ENCODE peak calls at places on chromosomes 1 and 21, in seven cellular contexts. One of them, this sample, is unnamed.
A peak's percentile ranks its signal among the peaks of the same experiment; 100 is the strongest.

GRCh38 chr21:17590443-17590842 is 22.3 kb downstream of the BTG3 start:
- DNase-seq in epithelial cell of esophagus: no peak
- DNase-seq in SK-N-SH: no peak
- DNase-seq in endothelial cell: no peak
- DNase-seq in GM13977: no peak
- DNase-seq in hepatocyte: no peak
- DNase-seq in fibroblast of pulmonary artery: peak; percentile 92
- DNase-seq in this sample: no peak

GRCh38 chr1:173473599-173474011 is 3.5 kb upstream of the PRDX6 start:
- DNase-seq in endothelial cell: no peak
- DNase-seq in fibroblast of pulmonary artery: peak; percentile 69
- DNase-seq in GM13977: no peak
- DNase-seq in SK-N-SH: no peak
- DNase-seq in hepatocyte: peak; percentile 36
- DNase-seq in epithelial cell of esophagus: peak; percentile 66
- DNase-seq in this sample: no peak

GRCh38 chr1:104878203-104878911 is 1128.7 kb downstream of the AMY1C start:
- DNase-seq in epithelial cell of esophagus: no peak
- DNase-seq in fibroblast of pulmonary artery: no peak
- DNase-seq in GM13977: no peak
- DNase-seq in endothelial cell: peak; percentile 22
- DNase-seq in hepatocyte: no peak
- DNase-seq in SK-N-SH: no peak
- DNase-seq in this sample: no peak

GRCh38 chr21:32726742-32727477 is 903 bp downstream of the SYNJ1 start:
- DNase-seq in SK-N-SH: peak; percentile 34
- DNase-seq in fibroblast of pulmonary artery: peak; percentile 37
- DNase-seq in hepatocyte: peak; percentile 46
- DNase-seq in GM13977: peak; percentile 14
- DNase-seq in endothelial cell: peak; percentile 33
- DNase-seq in epithelial cell of esophagus: peak; percentile 30
- DNase-seq in this sample: peak; percentile 15

GRCh38 chr1:151905070-151905442 is 4.3 kb downstream of the THEM4 start:
- DNase-seq in epithelial cell of esophagus: no peak
- DNase-seq in hepatocyte: peak; percentile 31
- DNase-seq in endothelial cell: no peak
- DNase-seq in fibroblast of pulmonary artery: peak; percentile 59
- DNase-seq in GM13977: no peak
- DNase-seq in SK-N-SH: no peak
- DNase-seq in this sample: no peak

GRCh38 chr1:100710881-100711660 is 8.5 kb upstream of the VCAM1 start:
- DNase-seq in epithelial cell of esophagus: peak; percentile 30
- DNase-seq in fibroblast of pulmonary artery: peak; percentile 57
- DNase-seq in endothelial cell: no peak
- DNase-seq in hepatocyte: no peak
- DNase-seq in SK-N-SH: no peak
- DNase-seq in GM13977: no peak
- DNase-seq in this sample: no peak

GRCh38 chr1:15736035-15736665 is at the start of gene SLC25A34:
- DNase-seq in epithelial cell of esophagus: no peak
- DNase-seq in SK-N-SH: no peak
- DNase-seq in hepatocyte: no peak
- DNase-seq in fibroblast of pulmonary artery: no peak
- DNase-seq in endothelial cell: no peak
- DNase-seq in GM13977: no peak
- DNase-seq in this sample: no peak

GRCh38 chr1:52907068-52907811 is 14.3 kb downstream of the ECHDC2 start:
- DNase-seq in fibroblast of pulmonary artery: no peak
- DNase-seq in GM13977: no peak
- DNase-seq in endothelial cell: no peak
- DNase-seq in SK-N-SH: no peak
- DNase-seq in epithelial cell of esophagus: peak; percentile 58
- DNase-seq in hepatocyte: no peak
- DNase-seq in this sample: no peak

GRCh38 chr21:46092811-46093667 is 4.9 kb upstream of the COL6A2 start:
- DNase-seq in epithelial cell of esophagus: no peak
- DNase-seq in SK-N-SH: no peak
- DNase-seq in endothelial cell: no peak
- DNase-seq in fibroblast of pulmonary artery: no peak
- DNase-seq in GM13977: no peak
- DNase-seq in hepatocyte: peak; percentile 12
- DNase-seq in this sample: no peak

GRCh38 chr1:154954541-154954940 is 1.4 kb downstream of the PBXIP1 start:
- DNase-seq in fibroblast of pulmonary artery: no peak
- DNase-seq in SK-N-SH: no peak
- DNase-seq in hepatocyte: no peak
- DNase-seq in epithelial cell of esophagus: no peak
- DNase-seq in endothelial cell: no peak
- DNase-seq in GM13977: no peak
- DNase-seq in this sample: no peak

DNA sequence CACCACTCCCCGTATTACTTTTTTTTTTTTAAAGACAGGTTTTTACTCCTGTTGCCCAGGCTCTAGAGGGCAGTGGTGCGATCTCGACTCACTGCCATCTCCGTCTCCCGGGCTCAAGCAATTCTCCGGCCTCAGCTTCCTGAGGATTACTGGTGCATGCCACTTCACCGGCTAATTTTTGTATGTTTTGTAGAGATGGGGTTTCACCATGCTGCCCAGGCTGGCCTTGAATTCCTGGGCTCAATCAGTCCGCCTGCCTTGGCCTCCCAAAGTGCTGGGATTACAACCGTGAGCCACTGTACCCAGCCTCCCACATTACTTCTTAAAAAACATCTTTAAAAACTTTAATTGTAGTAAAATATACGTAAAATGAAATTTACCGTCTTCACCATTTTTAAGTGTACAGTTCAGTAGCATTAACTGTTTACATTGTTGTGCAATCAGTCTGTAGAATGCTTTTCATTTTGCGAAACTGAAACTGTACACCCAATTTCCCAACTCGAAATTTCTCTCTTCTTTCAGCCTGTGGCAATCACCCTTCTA is 77.0 kb downstream of the ZMYM4 start:
- DNase-seq in epithelial cell of esophagus: peak; percentile 54
- DNase-seq in hepatocyte: no peak
- DNase-seq in fibroblast of pulmonary artery: peak; percentile 27
- DNase-seq in SK-N-SH: no peak
- DNase-seq in GM13977: no peak
- DNase-seq in endothelial cell: no peak
- DNase-seq in this sample: no peak
- TF ChIP-seq CTCF in epithelial cell of esophagus: no peak
- TF ChIP-seq CTCF in hepatocyte: no peak
- TF ChIP-seq CTCF in fibroblast of pulmonary artery: no peak
- TF ChIP-seq CTCF in SK-N-SH: no peak
- TF ChIP-seq CTCF in GM13977: no peak
- TF ChIP-seq CTCF in endothelial cell: no peak
- TF ChIP-seq CTCF in this sample: no peak

GRCh38 chr1:206048582-206048981 is 4.4 kb upstream of the RHEX start:
- DNase-seq in SK-N-SH: no peak
- DNase-seq in hepatocyte: peak; percentile 83
- DNase-seq in endothelial cell: no peak
- DNase-seq in fibroblast of pulmonary artery: no peak
- DNase-seq in epithelial cell of esophagus: no peak
- DNase-seq in GM13977: no peak
- DNase-seq in this sample: no peak
- TF ChIP-seq CTCF in SK-N-SH: no peak
- TF ChIP-seq CTCF in hepatocyte: no peak
- TF ChIP-seq CTCF in endothelial cell: no peak
- TF ChIP-seq CTCF in fibroblast of pulmonary artery: no peak
- TF ChIP-seq CTCF in epithelial cell of esophagus: no peak
- TF ChIP-seq CTCF in GM13977: no peak
- TF ChIP-seq CTCF in this sample: no peak

GRCh38 chr1:46411010-46411405 is 16.9 kb downstream of the FAAH start:
- DNase-seq in GM13977: no peak
- DNase-seq in SK-N-SH: no peak
- DNase-seq in epithelial cell of esophagus: no peak
- DNase-seq in endothelial cell: no peak
- DNase-seq in fibroblast of pulmonary artery: no peak
- DNase-seq in hepatocyte: no peak
- DNase-seq in this sample: no peak

GRCh38 chr1:46410156-46411009 is 16.3 kb downstream of the FAAH start:
- DNase-seq in hepatocyte: no peak
- DNase-seq in GM13977: no peak
- DNase-seq in endothelial cell: no peak
- DNase-seq in fibroblast of pulmonary artery: peak; percentile 40
- DNase-seq in epithelial cell of esophagus: no peak
- DNase-seq in SK-N-SH: no peak
- DNase-seq in this sample: no peak

GRCh38 chr1:46412853-46413595 is 18.9 kb downstream of the FAAH start:
- DNase-seq in endothelial cell: no peak
- DNase-seq in epithelial cell of esophagus: no peak
- DNase-seq in hepatocyte: no peak
- DNase-seq in GM13977: no peak
- DNase-seq in fibroblast of pulmonary artery: no peak
- DNase-seq in SK-N-SH: no peak
- DNase-seq in this sample: no peak

GRCh38 chr1:46413596-46413985 is 19.5 kb downstream of the FAAH start:
- DNase-seq in GM13977: peak; percentile 48
- DNase-seq in hepatocyte: no peak
- DNase-seq in epithelial cell of esophagus: peak; percentile 20
- DNase-seq in fibroblast of pulmonary artery: no peak
- DNase-seq in SK-N-SH: peak; percentile 57
- DNase-seq in endothelial cell: peak; percentile 63
- DNase-seq in this sample: peak; percentile 45

GRCh38 chr1:46411601-46412341 is 17.7 kb downstream of the FAAH start:
- DNase-seq in epithelial cell of esophagus: no peak
- DNase-seq in endothelial cell: peak; percentile 53
- DNase-seq in fibroblast of pulmonary artery: no peak
- DNase-seq in hepatocyte: no peak
- DNase-seq in SK-N-SH: peak; percentile 51
- DNase-seq in GM13977: no peak
- DNase-seq in this sample: no peak
- TF ChIP-seq CTCF in epithelial cell of esophagus: peak; percentile 23
- TF ChIP-seq CTCF in endothelial cell: peak; percentile 71
- TF ChIP-seq CTCF in fibroblast of pulmonary artery: peak; percentile 24
- TF ChIP-seq CTCF in hepatocyte: peak; percentile 31
- TF ChIP-seq CTCF in SK-N-SH: peak; percentile 54
- TF ChIP-seq CTCF in GM13977: peak; percentile 43
- TF ChIP-seq CTCF in this sample: peak; percentile 10

GRCh38 chr1:71088645-71089287 is 7.9 kb upstream of the ZRANB2 start:
- DNase-seq in fibroblast of pulmonary artery: peak; percentile 4
- DNase-seq in SK-N-SH: no peak
- DNase-seq in hepatocyte: peak; percentile 13
- DNase-seq in GM13977: no peak
- DNase-seq in epithelial cell of esophagus: peak; percentile 79
- DNase-seq in endothelial cell: no peak
- DNase-seq in this sample: no peak

GRCh38 chr1:71086331-71086730 is 5.5 kb upstream of the ZRANB2 start:
- DNase-seq in epithelial cell of esophagus: peak; percentile 93
- DNase-seq in fibroblast of pulmonary artery: peak; percentile 36
- DNase-seq in GM13977: no peak
- DNase-seq in hepatocyte: no peak
- DNase-seq in endothelial cell: no peak
- DNase-seq in SK-N-SH: no peak
- DNase-seq in this sample: no peak

GRCh38 chr1:71087713-71088112 is 6.9 kb upstream of the ZRANB2 start:
- DNase-seq in fibroblast of pulmonary artery: no peak
- DNase-seq in epithelial cell of esophagus: no peak
- DNase-seq in SK-N-SH: no peak
- DNase-seq in hepatocyte: no peak
- DNase-seq in GM13977: no peak
- DNase-seq in endothelial cell: no peak
- DNase-seq in this sample: no peak

GRCh38 chr1:71089536-71090270 is 8.9 kb upstream of the ZRANB2 start:
- DNase-seq in fibroblast of pulmonary artery: peak; percentile 86
- DNase-seq in epithelial cell of esophagus: peak; percentile 56
- DNase-seq in endothelial cell: no peak
- DNase-seq in SK-N-SH: no peak
- DNase-seq in GM13977: no peak
- DNase-seq in hepatocyte: no peak
- DNase-seq in this sample: no peak

GRCh38 chr1:71087060-71087459 is 6.2 kb upstream of the ZRANB2 start:
- DNase-seq in epithelial cell of esophagus: no peak
- DNase-seq in hepatocyte: no peak
- DNase-seq in fibroblast of pulmonary artery: no peak
- DNase-seq in SK-N-SH: no peak
- DNase-seq in GM13977: no peak
- DNase-seq in endothelial cell: no peak
- DNase-seq in this sample: no peak
- TF ChIP-seq CTCF in epithelial cell of esophagus: no peak
- TF ChIP-seq CTCF in hepatocyte: no peak
- TF ChIP-seq CTCF in fibroblast of pulmonary artery: no peak
- TF ChIP-seq CTCF in SK-N-SH: no peak
- TF ChIP-seq CTCF in GM13977: no peak
- TF ChIP-seq CTCF in endothelial cell: no peak
- TF ChIP-seq CTCF in this sample: no peak

GRCh38 chr1:201946224-201946908 is at the start of gene LMOD1:
- DNase-seq in SK-N-SH: peak; percentile 82
- DNase-seq in endothelial cell: peak; percentile 72
- DNase-seq in GM13977: no peak
- DNase-seq in hepatocyte: peak; percentile 90
- DNase-seq in epithelial cell of esophagus: peak; percentile 68
- DNase-seq in fibroblast of pulmonary artery: peak; percentile 88
- DNase-seq in this sample: no peak

GRCh38 chr1:201944639-201945038 is 1.7 kb downstream of the LMOD1 start:
- DNase-seq in GM13977: no peak
- DNase-seq in epithelial cell of esophagus: no peak
- DNase-seq in SK-N-SH: no peak
- DNase-seq in endothelial cell: no peak
- DNase-seq in hepatocyte: no peak
- DNase-seq in fibroblast of pulmonary artery: no peak
- DNase-seq in this sample: no peak

GRCh38 chr1:201945863-201946223 is 505 bp downstream of the LMOD1 start:
- DNase-seq in fibroblast of pulmonary artery: no peak
- DNase-seq in hepatocyte: no peak
- DNase-seq in endothelial cell: no peak
- DNase-seq in SK-N-SH: no peak
- DNase-seq in epithelial cell of esophagus: no peak
- DNase-seq in GM13977: no peak
- DNase-seq in this sample: no peak

GRCh38 chr1:201944002-201944401 is 2.3 kb downstream of the LMOD1 start:
- DNase-seq in fibroblast of pulmonary artery: no peak
- DNase-seq in hepatocyte: no peak
- DNase-seq in endothelial cell: no peak
- DNase-seq in epithelial cell of esophagus: no peak
- DNase-seq in GM13977: no peak
- DNase-seq in SK-N-SH: no peak
- DNase-seq in this sample: no peak

DNA sequence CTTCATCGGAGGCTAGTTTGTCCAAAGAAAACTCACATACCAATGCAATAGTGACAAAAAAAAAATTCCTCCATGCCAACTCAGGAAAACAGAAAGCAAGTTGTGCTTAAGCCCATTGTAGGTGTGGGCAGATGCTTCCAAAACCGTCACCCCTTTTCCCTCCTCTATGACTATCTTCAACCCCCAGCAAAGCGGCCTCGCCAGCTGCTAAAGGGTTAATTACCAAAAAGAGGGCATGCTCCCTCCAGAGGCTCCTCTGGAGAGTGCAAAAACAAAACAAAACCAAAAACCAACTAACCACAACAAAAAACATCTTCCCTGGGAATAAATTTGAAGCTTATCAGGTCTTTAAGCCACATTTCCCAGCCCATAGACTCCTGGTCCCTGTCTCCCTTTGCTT is 1.2 kb downstream of the LMOD1 start:
- DNase-seq in SK-N-SH: no peak
- DNase-seq in endothelial cell: no peak
- DNase-seq in epithelial cell of esophagus: no peak
- DNase-seq in GM13977: no peak
- DNase-seq in hepatocyte: no peak
- DNase-seq in fibroblast of pulmonary artery: no peak
- DNase-seq in this sample: no peak
- TF ChIP-seq CTCF in SK-N-SH: peak; percentile 59
- TF ChIP-seq CTCF in endothelial cell: no peak
- TF ChIP-seq CTCF in epithelial cell of esophagus: peak; percentile 26
- TF ChIP-seq CTCF in GM13977: peak; percentile 11
- TF ChIP-seq CTCF in hepatocyte: peak; percentile 16
- TF ChIP-seq CTCF in fibroblast of pulmonary artery: peak; percentile 34
- TF ChIP-seq CTCF in this sample: no peak

GRCh38 chr1:34398916-34399275 is 222.2 kb downstream of the C1orf94 start:
- DNase-seq in SK-N-SH: no peak
- DNase-seq in epithelial cell of esophagus: no peak
- DNase-seq in fibroblast of pulmonary artery: no peak
- DNase-seq in endothelial cell: peak; percentile 16
- DNase-seq in GM13977: no peak
- DNase-seq in hepatocyte: no peak
- DNase-seq in this sample: no peak
- TF ChIP-seq CTCF in SK-N-SH: no peak
- TF ChIP-seq CTCF in epithelial cell of esophagus: no peak
- TF ChIP-seq CTCF in fibroblast of pulmonary artery: no peak
- TF ChIP-seq CTCF in endothelial cell: peak; percentile 24
- TF ChIP-seq CTCF in GM13977: no peak
- TF ChIP-seq CTCF in hepatocyte: peak; percentile 11
- TF ChIP-seq CTCF in this sample: no peak

This sample was measured in GM20000.